ENCODE peak calls at places on chromosome 9, in nine cellular contexts. T, S, U, C, Q, A, Y, H and B are unnamed samples.

GRCh38 chr9:27591093-27591492 is 17.8 kb upstream of the C9orf72 start:
- DNase-seq in U (no peak), T (no peak), S (no peak), C (no peak), Y (no peak), H (no peak), Q (no peak), A (no peak), B (no peak)

GRCh38 chr9:114289106-114289505 is 33.8 kb upstream of the ORM1 start:
- DNase-seq in A (no peak), H (no peak), S (no peak), Y (no peak), T (peak), U (no peak), Q (no peak), C (no peak), B (no peak)

GRCh38 chr9:89418882-89419641 is 78.9 kb downstream of the SEMA4D start:
- DNase-seq in Q (no peak), T (no peak), H (peak), Y (no peak), U (no peak), A (no peak), C (no peak), S (no peak), B (no peak)

GRCh38 chr9:85212887-85213286 is 528.9 kb downstream of the AGTPBP1 start:
- DNase-seq in C (no peak), Q (peak), H (no peak), S (no peak), T (no peak), Y (peak), A (peak), U (no peak), B (peak)

GRCh38 chr9:107142430-107142829 is 140.6 kb upstream of the RAD23B start:
- DNase-seq in H (no peak), C (no peak), A (no peak), U (no peak), Y (no peak), S (no peak), T (no peak), Q (no peak), B (no peak)

GRCh38 chr9:124339603-124340146 is 75.6 kb downstream of the PSMB7 start:
- DNase-seq in T (no peak), U (no peak), H (no peak), Q (no peak), A (no peak), S (no peak), C (no peak), Y (no peak), B (no peak)

GRCh38 chr9:98777618-98778017 is 18.7 kb downstream of the ANKS6 start:
- DNase-seq in U (no peak), H (no peak), A (no peak), S (no peak), T (no peak), Y (no peak), C (no peak), Q (no peak), B (no peak)

GRCh38 chr9:131727184-131727785 is 12.6 kb downstream of the RAPGEF1 start:
- DNase-seq in T (peak), S (no peak), A (peak), Y (peak), H (no peak), U (peak), C (no peak), Q (peak), B (peak)

GRCh38 chr9:100579665-100580064 is 1.8 kb downstream of the CAVIN4 start:
- DNase-seq in T (no peak), S (no peak), C (no peak), U (no peak), A (peak), H (no peak), Y (peak), Q (no peak), B (peak)

GRCh38 chr9:136059851-136060670 is 35.0 kb downstream of the NACC2 start:
- DNase-seq in Q (peak), S (no peak), C (no peak), Y (peak), A (peak), H (no peak), U (peak), T (no peak), B (peak)

GRCh38 chr9:131860430-131860829 is 120.6 kb upstream of the RAPGEF1 start:
- DNase-seq in U (no peak), S (no peak), A (no peak), T (no peak), H (no peak), Y (no peak), C (no peak), Q (no peak), B (no peak)

GRCh38 chr9:81724242-81724889 is 35.0 kb upstream of the TLE1 start:
- DNase-seq in T (no peak), Q (peak), C (no peak), H (no peak), A (no peak), S (no peak), U (no peak), Y (peak), B (no peak)

GRCh38 chr9:126375386-126375785 is 48.8 kb downstream of the MVB12B start:
- DNase-seq in Y (peak), U (peak), A (peak), S (no peak), T (no peak), H (no peak), C (no peak), Q (peak), B (peak)

GRCh38 chr9:91711755-91712591 is 238.1 kb downstream of the ROR2 start:
- DNase-seq in S (no peak), U (no peak), H (peak), T (no peak), C (peak), A (peak), Q (peak), Y (peak), B (no peak)

GRCh38 chr9:70382046-70382708 is 32.3 kb downstream of the KLF9 start:
- DNase-seq in H (no peak), C (no peak), T (no peak), S (no peak), Y (no peak), Q (no peak), A (no peak), U (no peak), B (no peak)

GRCh38 chr9:133576591-133577462 is 32.4 kb downstream of the FAM163B start:
- DNase-seq in A (peak), Q (no peak), U (no peak), H (no peak), C (no peak), Y (no peak), S (no peak), T (no peak), B (no peak)

GRCh38 chr9:104075801-104076753 is 18.0 kb upstream of the SMC2 start:
- DNase-seq in U (peak), H (peak), C (no peak), Y (peak), T (no peak), A (peak), S (no peak), Q (peak), B (peak)

GRCh38 chr9:9299134-9299533 is 1313.7 kb downstream of the PTPRD start:
- DNase-seq in T (no peak), S (no peak), A (no peak), Y (no peak), C (no peak), Q (no peak), H (no peak), U (no peak), B (no peak)

GRCh38 chr9:131112374-131113159 is 12.8 kb upstream of the NUP214 start:
- DNase-seq in A (no peak), U (no peak), Y (no peak), Q (no peak), C (no peak), S (no peak), H (no peak), T (peak), B (peak)

GRCh38 chr9:124456341-124457078 is 6.3 kb downstream of the ADGRD2 start:
- DNase-seq in S (no peak), A (no peak), Y (no peak), Q (no peak), H (no peak), C (no peak), T (peak), U (no peak), B (no peak)

GRCh38 chr9:119963258-119963797 is 594.1 kb upstream of the BRINP1 start:
- DNase-seq in H (no peak), S (no peak), A (peak), U (peak), Q (peak), Y (peak), C (no peak), T (peak), B (peak)

GRCh38 chr9:121700165-121700830 is 48.9 kb downstream of the DAB2IP start:
- DNase-seq in A (peak), H (no peak), C (no peak), Q (peak), S (no peak), U (peak), Y (peak), T (peak), B (peak)

GRCh38 chr9:123417289-123418051 is 61.5 kb downstream of the CRB2 start:
- DNase-seq in H (no peak), T (peak), C (no peak), A (no peak), Y (no peak), U (no peak), Q (no peak), S (no peak), B (no peak)